ENCODE peak calls at places on chromosomes 5 and 9, in seven cellular contexts. One of them, this sample, is unnamed.

GRCh38 chr9:135902655-135903357 is 4.5 kb downstream of the CAMSAP1 start:
- DNase-seq in lung: no peak
- DNase-seq in naive thymus-derived CD4-positive, alpha-beta T cell: no peak
- DNase-seq in WERI-Rb-1: no peak
- DNase-seq in IMR-90: no peak
- DNase-seq in esophagus muscularis mucosa: no peak
- DNase-seq in SK-N-MC: no peak
- DNase-seq in this sample: no peak

GRCh38 chr5:80933061-80933460 is 27.1 kb upstream of the RASGRF2 start:
- DNase-seq in naive thymus-derived CD4-positive, alpha-beta T cell: no peak
- DNase-seq in esophagus muscularis mucosa: peak
- DNase-seq in IMR-90: peak
- DNase-seq in SK-N-MC: no peak
- DNase-seq in WERI-Rb-1: no peak
- DNase-seq in lung: no peak
- DNase-seq in this sample: no peak

GRCh38 chr5:22928821-22929482 is 75.8 kb upstream of the CDH12 start:
- DNase-seq in SK-N-MC: no peak
- DNase-seq in WERI-Rb-1: no peak
- DNase-seq in naive thymus-derived CD4-positive, alpha-beta T cell: no peak
- DNase-seq in esophagus muscularis mucosa: no peak
- DNase-seq in lung: no peak
- DNase-seq in IMR-90: no peak
- DNase-seq in this sample: no peak

GRCh38 chr9:134899818-134900325 is 17.8 kb downstream of the FCN1 start:
- DNase-seq in lung: no peak
- DNase-seq in WERI-Rb-1: no peak
- DNase-seq in naive thymus-derived CD4-positive, alpha-beta T cell: no peak
- DNase-seq in SK-N-MC: no peak
- DNase-seq in esophagus muscularis mucosa: peak
- DNase-seq in IMR-90: no peak
- DNase-seq in this sample: no peak

GRCh38 chr5:68225188-68225910 is 9.8 kb downstream of the PIK3R1 start:
- DNase-seq in naive thymus-derived CD4-positive, alpha-beta T cell: no peak
- DNase-seq in lung: peak
- DNase-seq in esophagus muscularis mucosa: no peak
- DNase-seq in SK-N-MC: no peak
- DNase-seq in IMR-90: peak
- DNase-seq in WERI-Rb-1: no peak
- DNase-seq in this sample: no peak

GRCh38 chr5:80072103-80073073 is 37.2 kb downstream of the THBS4 start:
- DNase-seq in WERI-Rb-1: no peak
- DNase-seq in naive thymus-derived CD4-positive, alpha-beta T cell: no peak
- DNase-seq in SK-N-MC: no peak
- DNase-seq in lung: no peak
- DNase-seq in IMR-90: peak
- DNase-seq in esophagus muscularis mucosa: no peak
- DNase-seq in this sample: no peak

GRCh38 chr9:81650836-81651545 is 38.4 kb downstream of the TLE1 start:
- DNase-seq in SK-N-MC: no peak
- DNase-seq in IMR-90: no peak
- DNase-seq in WERI-Rb-1: peak
- DNase-seq in lung: no peak
- DNase-seq in naive thymus-derived CD4-positive, alpha-beta T cell: no peak
- DNase-seq in esophagus muscularis mucosa: no peak
- DNase-seq in this sample: no peak

GRCh38 chr5:102638912-102639652 is 116.0 kb upstream of the PAM start:
- DNase-seq in IMR-90: no peak
- DNase-seq in SK-N-MC: no peak
- DNase-seq in lung: no peak
- DNase-seq in esophagus muscularis mucosa: no peak
- DNase-seq in WERI-Rb-1: no peak
- DNase-seq in naive thymus-derived CD4-positive, alpha-beta T cell: no peak
- DNase-seq in this sample: no peak

GRCh38 chr9:100111235-100111634 is 12.2 kb downstream of the INVS start:
- DNase-seq in SK-N-MC: peak
- DNase-seq in IMR-90: peak
- DNase-seq in esophagus muscularis mucosa: peak
- DNase-seq in WERI-Rb-1: no peak
- DNase-seq in naive thymus-derived CD4-positive, alpha-beta T cell: no peak
- DNase-seq in lung: peak
- DNase-seq in this sample: no peak

GRCh38 chr9:106976772-106977171 is 113.8 kb downstream of the ZNF462 start:
- DNase-seq in IMR-90: no peak
- DNase-seq in lung: no peak
- DNase-seq in esophagus muscularis mucosa: no peak
- DNase-seq in naive thymus-derived CD4-positive, alpha-beta T cell: no peak
- DNase-seq in WERI-Rb-1: peak
- DNase-seq in SK-N-MC: no peak
- DNase-seq in this sample: no peak

GRCh38 chr5:142082182-142082781 is 26.3 kb upstream of the NDFIP1 start:
- DNase-seq in esophagus muscularis mucosa: no peak
- DNase-seq in IMR-90: no peak
- DNase-seq in WERI-Rb-1: no peak
- DNase-seq in SK-N-MC: no peak
- DNase-seq in lung: no peak
- DNase-seq in naive thymus-derived CD4-positive, alpha-beta T cell: no peak
- DNase-seq in this sample: no peak

GRCh38 chr5:96336351-96336985 is 96.6 kb downstream of the PCSK1 start:
- DNase-seq in WERI-Rb-1: peak
- DNase-seq in IMR-90: peak
- DNase-seq in SK-N-MC: peak
- DNase-seq in lung: peak
- DNase-seq in esophagus muscularis mucosa: no peak
- DNase-seq in naive thymus-derived CD4-positive, alpha-beta T cell: no peak
- DNase-seq in this sample: peak

GRCh38 chr5:179149278-179149677 is 89.1 kb downstream of the ZNF354C start:
- DNase-seq in esophagus muscularis mucosa: no peak
- DNase-seq in naive thymus-derived CD4-positive, alpha-beta T cell: no peak
- DNase-seq in lung: no peak
- DNase-seq in IMR-90: no peak
- DNase-seq in SK-N-MC: no peak
- DNase-seq in WERI-Rb-1: no peak
- DNase-seq in this sample: no peak

GRCh38 chr9:37511006-37511714 is 25.4 kb downstream of the POLR1E start:
- DNase-seq in SK-N-MC: no peak
- DNase-seq in esophagus muscularis mucosa: no peak
- DNase-seq in lung: no peak
- DNase-seq in IMR-90: no peak
- DNase-seq in naive thymus-derived CD4-positive, alpha-beta T cell: no peak
- DNase-seq in WERI-Rb-1: peak
- DNase-seq in this sample: no peak

GRCh38 chr5:7420506-7421280 is 24.8 kb downstream of the ADCY2 start:
- DNase-seq in SK-N-MC: no peak
- DNase-seq in esophagus muscularis mucosa: peak
- DNase-seq in naive thymus-derived CD4-positive, alpha-beta T cell: no peak
- DNase-seq in lung: no peak
- DNase-seq in IMR-90: no peak
- DNase-seq in WERI-Rb-1: no peak
- DNase-seq in this sample: no peak

GRCh38 chr5:58410441-58410840 is 49.4 kb downstream of the PLK2 start:
- DNase-seq in lung: no peak
- DNase-seq in SK-N-MC: no peak
- DNase-seq in esophagus muscularis mucosa: no peak
- DNase-seq in WERI-Rb-1: no peak
- DNase-seq in IMR-90: peak
- DNase-seq in naive thymus-derived CD4-positive, alpha-beta T cell: no peak
- DNase-seq in this sample: no peak

GRCh38 chr5:78295035-78295961 is 800 bp upstream of the AP3B1 start:
- DNase-seq in esophagus muscularis mucosa: no peak
- DNase-seq in SK-N-MC: no peak
- DNase-seq in naive thymus-derived CD4-positive, alpha-beta T cell: peak
- DNase-seq in lung: peak
- DNase-seq in IMR-90: no peak
- DNase-seq in WERI-Rb-1: peak
- DNase-seq in this sample: no peak

GRCh38 chr5:140020601-140021177 is 22.4 kb downstream of the NRG2 start:
- DNase-seq in IMR-90: no peak
- DNase-seq in lung: no peak
- DNase-seq in esophagus muscularis mucosa: no peak
- DNase-seq in SK-N-MC: no peak
- DNase-seq in naive thymus-derived CD4-positive, alpha-beta T cell: no peak
- DNase-seq in WERI-Rb-1: no peak
- DNase-seq in this sample: no peak

GRCh38 chr5:443239-444151 is 519 bp downstream of the EXOC3 start:
- DNase-seq in SK-N-MC: no peak
- DNase-seq in IMR-90: no peak
- DNase-seq in lung: no peak
- DNase-seq in esophagus muscularis mucosa: no peak
- DNase-seq in naive thymus-derived CD4-positive, alpha-beta T cell: no peak
- DNase-seq in WERI-Rb-1: no peak
- DNase-seq in this sample: peak

GRCh38 chr9:14419302-14419937 is 105.5 kb upstream of the NFIB start:
- DNase-seq in lung: no peak
- DNase-seq in IMR-90: no peak
- DNase-seq in WERI-Rb-1: no peak
- DNase-seq in SK-N-MC: no peak
- DNase-seq in naive thymus-derived CD4-positive, alpha-beta T cell: no peak
- DNase-seq in esophagus muscularis mucosa: no peak
- DNase-seq in this sample: no peak

GRCh38 chr5:116448450-116448849 is 126.2 kb downstream of the SEMA6A start:
- DNase-seq in lung: no peak
- DNase-seq in esophagus muscularis mucosa: no peak
- DNase-seq in IMR-90: no peak
- DNase-seq in naive thymus-derived CD4-positive, alpha-beta T cell: no peak
- DNase-seq in SK-N-MC: no peak
- DNase-seq in WERI-Rb-1: no peak
- DNase-seq in this sample: no peak

GRCh38 chr9:34252670-34253459 is 74.0 kb downstream of the UBAP1 start:
- DNase-seq in esophagus muscularis mucosa: no peak
- DNase-seq in SK-N-MC: no peak
- DNase-seq in naive thymus-derived CD4-positive, alpha-beta T cell: peak
- DNase-seq in IMR-90: peak
- DNase-seq in WERI-Rb-1: peak
- DNase-seq in lung: peak
- DNase-seq in this sample: peak
- H3K27ac ChIP-seq in esophagus muscularis mucosa: peak
- H3K27ac ChIP-seq in SK-N-MC: peak
- H3K27ac ChIP-seq in naive thymus-derived CD4-positive, alpha-beta T cell: no peak
- H3K27ac ChIP-seq in IMR-90: no peak
- H3K27ac ChIP-seq in WERI-Rb-1: no peak
- H3K27ac ChIP-seq in lung: peak
- H3K27ac ChIP-seq in this sample: no peak

GRCh38 chr9:127726871-127727270 is 8.2 kb downstream of the TOR2A start:
- DNase-seq in naive thymus-derived CD4-positive, alpha-beta T cell: no peak
- DNase-seq in SK-N-MC: no peak
- DNase-seq in WERI-Rb-1: no peak
- DNase-seq in esophagus muscularis mucosa: no peak
- DNase-seq in IMR-90: no peak
- DNase-seq in lung: no peak
- DNase-seq in this sample: no peak

GRCh38 chr9:127730799-127731410 is 4.2 kb downstream of the TOR2A start:
- DNase-seq in naive thymus-derived CD4-positive, alpha-beta T cell: no peak
- DNase-seq in WERI-Rb-1: no peak
- DNase-seq in lung: no peak
- DNase-seq in IMR-90: no peak
- DNase-seq in esophagus muscularis mucosa: no peak
- DNase-seq in SK-N-MC: no peak
- DNase-seq in this sample: no peak

GRCh38 chr9:127729522-127730256 is 5.4 kb downstream of the TOR2A start:
- DNase-seq in IMR-90: no peak
- DNase-seq in esophagus muscularis mucosa: no peak
- DNase-seq in naive thymus-derived CD4-positive, alpha-beta T cell: no peak
- DNase-seq in lung: no peak
- DNase-seq in SK-N-MC: no peak
- DNase-seq in WERI-Rb-1: no peak
- DNase-seq in this sample: no peak

GRCh38 chr9:127730262-127730661 is 4.8 kb downstream of the TOR2A start:
- DNase-seq in SK-N-MC: no peak
- DNase-seq in IMR-90: no peak
- DNase-seq in WERI-Rb-1: no peak
- DNase-seq in naive thymus-derived CD4-positive, alpha-beta T cell: no peak
- DNase-seq in lung: no peak
- DNase-seq in esophagus muscularis mucosa: no peak
- DNase-seq in this sample: no peak

GRCh38 chr9:127728808-127729207 is 6.3 kb downstream of the TOR2A start:
- DNase-seq in SK-N-MC: no peak
- DNase-seq in esophagus muscularis mucosa: no peak
- DNase-seq in lung: no peak
- DNase-seq in IMR-90: no peak
- DNase-seq in naive thymus-derived CD4-positive, alpha-beta T cell: no peak
- DNase-seq in WERI-Rb-1: no peak
- DNase-seq in this sample: no peak
- H3K27ac ChIP-seq in SK-N-MC: no peak
- H3K27ac ChIP-seq in esophagus muscularis mucosa: no peak
- H3K27ac ChIP-seq in lung: no peak
- H3K27ac ChIP-seq in IMR-90: no peak
- H3K27ac ChIP-seq in naive thymus-derived CD4-positive, alpha-beta T cell: no peak
- H3K27ac ChIP-seq in WERI-Rb-1: no peak
- H3K27ac ChIP-seq in this sample: no peak

DNA sequence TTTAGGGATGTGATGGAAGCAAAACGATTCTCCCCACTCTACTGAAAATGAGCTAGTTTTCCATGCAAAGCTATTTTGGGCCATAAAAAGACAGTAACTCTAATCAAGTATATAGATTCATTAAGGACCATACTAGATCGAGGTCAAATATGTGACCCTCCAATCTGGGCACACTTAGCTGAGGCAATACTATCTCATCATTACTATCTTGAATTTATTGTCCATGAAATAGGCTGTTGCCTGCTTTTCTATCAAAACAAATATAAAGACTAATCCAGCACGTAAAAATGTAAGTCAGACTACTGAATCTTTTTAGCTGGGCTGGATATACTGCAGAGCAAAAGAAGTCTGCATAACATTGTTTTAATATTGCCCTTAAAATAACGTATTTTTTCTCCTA is 943.1 kb downstream of the NR2F1-AS1 start:
- DNase-seq in WERI-Rb-1: no peak
- DNase-seq in lung: no peak
- DNase-seq in naive thymus-derived CD4-positive, alpha-beta T cell: no peak
- DNase-seq in esophagus muscularis mucosa: no peak
- DNase-seq in SK-N-MC: no peak
- DNase-seq in IMR-90: no peak
- DNase-seq in this sample: no peak
- H3K27ac ChIP-seq in WERI-Rb-1: no peak
- H3K27ac ChIP-seq in lung: no peak
- H3K27ac ChIP-seq in naive thymus-derived CD4-positive, alpha-beta T cell: no peak
- H3K27ac ChIP-seq in esophagus muscularis mucosa: no peak
- H3K27ac ChIP-seq in SK-N-MC: no peak
- H3K27ac ChIP-seq in IMR-90: no peak
- H3K27ac ChIP-seq in this sample: no peak

GRCh38 chr5:38847549-38848341 is 1.9 kb downstream of the OSMR start:
- DNase-seq in lung: no peak
- DNase-seq in SK-N-MC: no peak
- DNase-seq in naive thymus-derived CD4-positive, alpha-beta T cell: no peak
- DNase-seq in WERI-Rb-1: no peak
- DNase-seq in esophagus muscularis mucosa: no peak
- DNase-seq in IMR-90: peak
- DNase-seq in this sample: no peak
- H3K27ac ChIP-seq in lung: peak
- H3K27ac ChIP-seq in SK-N-MC: peak
- H3K27ac ChIP-seq in naive thymus-derived CD4-positive, alpha-beta T cell: no peak
- H3K27ac ChIP-seq in WERI-Rb-1: no peak
- H3K27ac ChIP-seq in esophagus muscularis mucosa: peak
- H3K27ac ChIP-seq in IMR-90: peak
- H3K27ac ChIP-seq in this sample: no peak

This sample was measured in CD8-positive, alpha-beta T cell.